ENCODE peak calls at places on chromosomes 5 and 9, in ten cellular contexts. C is activated CD8-positive, alpha-beta T cell treated with anti-CD3 and anti-CD28 coated beads for 36 hours; H is A549; N is CD4-positive, alpha-beta T cell; R is left ventricle myocardium inferior; U is BJ; I is tibial nerve; Z is endothelial cell; G is upper lobe of left lung; K is bronchial epithelial cell. W is an unnamed sample.

GRCh38 chr9:29966247-29966646 is 2393.0 kb upstream of the C9orf72 start:
- DNase-seq in C (no peak), H (no peak), N (no peak), R (no peak), U (no peak), I (no peak), Z (no peak), G (no peak), K (peak), W (no peak)

GRCh38 chr5:7970816-7971215 is 101.9 kb downstream of the MTRR start:
- DNase-seq in C (no peak), H (no peak), N (no peak), R (no peak), U (no peak), I (no peak), Z (no peak), G (no peak), K (no peak), W (no peak)

GRCh38 chr9:133822439-133823065 is 84.4 kb upstream of the SARDH start:
- DNase-seq in C (no peak), H (no peak), N (no peak), R (no peak), U (no peak), I (no peak), Z (no peak), G (no peak), K (no peak), W (no peak)

GRCh38 chr5:33994845-33995244 is 10.4 kb upstream of the SLC45A2 start:
- DNase-seq in C (peak), H (no peak), N (no peak), R (no peak), U (no peak), I (no peak), Z (no peak), G (no peak), K (peak), W (no peak)

GRCh38 chr5:9058666-9059065 is 487.2 kb downstream of the SEMA5A start:
- DNase-seq in C (no peak), H (no peak), N (no peak), R (no peak), U (no peak), I (no peak), Z (no peak), G (no peak), K (no peak), W (no peak)

GRCh38 chr5:91277093-91277626 is 106.0 kb downstream of the ARRDC3 start:
- DNase-seq in C (no peak), H (no peak), N (no peak), R (no peak), U (no peak), I (no peak), Z (no peak), G (no peak), K (no peak), W (no peak)

GRCh38 chr9:95606951-95607350 is 90.2 kb upstream of the PTCH1 start:
- DNase-seq in C (no peak), H (no peak), N (no peak), R (no peak), U (no peak), I (no peak), Z (no peak), G (no peak), K (no peak), W (no peak)

GRCh38 chr5:148639081-148639480 is 15.2 kb downstream of the HTR4 start:
- DNase-seq in C (no peak), H (no peak), N (no peak), R (no peak), U (no peak), I (no peak), Z (no peak), G (no peak), K (no peak), W (no peak)

GRCh38 chr9:11319477-11320060 is 706.8 kb upstream of the PTPRD start:
- DNase-seq in C (no peak), H (no peak), N (no peak), R (no peak), U (no peak), I (no peak), Z (peak), G (no peak), K (peak), W (no peak)
- TF ChIP-seq CTCF in C (no peak), H (no peak), N (no peak), R (peak), U (no peak), I (no peak), Z (peak), G (no peak), K (peak), W (peak)

GRCh38 chr9:2319421-2319820 is 302.2 kb upstream of the VLDLR start:
- DNase-seq in C (no peak), H (no peak), N (no peak), R (no peak), U (no peak), I (no peak), Z (no peak), G (no peak), K (no peak), W (no peak)

GRCh38 chr9:2324742-2325141 is 296.8 kb upstream of the VLDLR start:
- DNase-seq in C (no peak), H (no peak), N (no peak), R (no peak), U (no peak), I (no peak), Z (no peak), G (no peak), K (no peak), W (no peak)

GRCh38 chr9:2320632-2321031 is 301.0 kb upstream of the VLDLR start:
- DNase-seq in C (no peak), H (no peak), N (no peak), R (no peak), U (no peak), I (no peak), Z (no peak), G (no peak), K (no peak), W (no peak)

GRCh38 chr9:2320126-2320525 is 301.5 kb upstream of the VLDLR start:
- DNase-seq in C (no peak), H (no peak), N (no peak), R (no peak), U (no peak), I (no peak), Z (no peak), G (no peak), K (no peak), W (no peak)

GRCh38 chr9:2321523-2322148 is 300.0 kb upstream of the VLDLR start:
- DNase-seq in C (no peak), H (no peak), N (no peak), R (no peak), U (no peak), I (no peak), Z (no peak), G (no peak), K (no peak), W (no peak)
- TF ChIP-seq CTCF in C (no peak), H (no peak), N (no peak), R (peak), U (peak), I (no peak), Z (no peak), G (no peak), K (peak), W (peak)

GRCh38 chr5:134526483-134527155 is 1.1 kb downstream of the JADE2 start:
- DNase-seq in C (peak), H (no peak), N (peak), R (peak), U (no peak), I (peak), Z (peak), G (peak), K (no peak), W (no peak)
- TF ChIP-seq CTCF in C (no peak), H (no peak), N (peak), R (peak), U (peak), I (peak), Z (peak), G (peak), K (peak), W (peak)

GRCh38 chr9:4117835-4118610 is 181.8 kb downstream of the GLIS3 start:
- DNase-seq in C (peak), H (no peak), N (peak), R (no peak), U (no peak), I (no peak), Z (peak), G (no peak), K (no peak), W (peak)
- TF ChIP-seq CTCF in C (peak), H (peak), N (peak), R (peak), U (peak), I (peak), Z (peak), G (peak), K (peak), W (peak)

GRCh38 chr5:145938699-145939531 is 2.5 kb downstream of the SH3RF2 start:
- DNase-seq in C (no peak), H (no peak), N (no peak), R (no peak), U (no peak), I (no peak), Z (no peak), G (no peak), K (no peak), W (no peak)

GRCh38 chr5:145941677-145942130 is 5.3 kb downstream of the SH3RF2 start:
- DNase-seq in C (no peak), H (no peak), N (no peak), R (no peak), U (no peak), I (no peak), Z (no peak), G (no peak), K (peak), W (no peak)

GRCh38 chr5:145937432-145938250 is 1.3 kb downstream of the SH3RF2 start:
- DNase-seq in C (peak), H (peak), N (no peak), R (no peak), U (no peak), I (no peak), Z (no peak), G (no peak), K (peak), W (no peak)

GRCh38 chr5:145941096-145941676 is 4.8 kb downstream of the SH3RF2 start:
- DNase-seq in C (no peak), H (no peak), N (no peak), R (no peak), U (no peak), I (no peak), Z (no peak), G (no peak), K (no peak), W (no peak)

DNA sequence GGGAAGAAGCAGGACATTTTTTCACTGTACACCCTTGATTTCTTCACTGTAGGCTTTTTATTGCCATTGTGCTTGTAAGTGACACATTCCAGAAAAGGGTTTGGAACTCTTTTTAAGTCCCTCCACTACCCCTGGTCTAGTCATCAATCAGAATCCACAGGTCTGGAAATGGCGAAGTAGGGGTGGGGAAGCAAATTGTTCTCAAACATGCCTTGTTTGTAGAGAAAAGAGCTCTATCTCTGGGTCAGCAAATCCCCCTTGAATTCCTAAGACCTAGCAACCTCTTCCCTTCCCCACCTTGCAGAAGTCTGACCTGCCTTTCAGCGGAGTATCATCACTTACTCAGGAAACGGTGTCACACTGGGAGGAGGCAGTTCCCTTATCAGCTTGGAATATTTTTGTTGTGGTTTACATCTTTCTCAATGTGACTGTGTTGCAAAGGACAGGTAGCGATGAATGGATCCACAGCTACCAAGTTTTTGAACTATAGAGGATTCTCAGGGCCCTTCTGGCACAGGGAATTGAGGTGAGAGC is 3.2 kb downstream of the SH3RF2 start:
- DNase-seq in C (no peak), H (no peak), N (no peak), R (no peak), U (no peak), I (no peak), Z (no peak), G (no peak), K (no peak), W (no peak)
- TF ChIP-seq CTCF in C (no peak), H (no peak), N (no peak), R (no peak), U (no peak), I (no peak), Z (no peak), G (no peak), K (no peak), W (no peak)

DNA sequence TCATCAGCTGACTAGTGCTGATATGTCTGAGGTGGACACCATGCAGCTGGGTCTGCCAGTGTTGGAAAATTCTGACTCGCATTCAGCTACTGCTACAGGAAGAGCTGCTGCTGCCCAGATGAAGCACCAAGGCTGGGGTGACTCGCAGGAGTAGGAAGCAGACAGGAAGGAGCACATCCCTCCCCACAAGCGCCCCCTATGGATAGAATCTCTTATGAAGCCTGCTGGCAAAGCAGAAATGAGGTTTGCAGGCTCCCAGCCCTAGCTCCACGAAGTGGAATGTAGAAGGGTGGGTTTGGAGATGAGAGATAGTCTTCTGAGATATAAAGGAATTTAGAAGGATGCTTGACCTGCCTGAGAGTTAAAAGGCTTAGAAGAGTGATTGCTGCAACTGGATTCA is 443.0 kb downstream of the ACTL7B start:
- DNase-seq in C (peak), H (no peak), N (no peak), R (no peak), U (no peak), I (no peak), Z (peak), G (no peak), K (peak), W (no peak)
- TF ChIP-seq CTCF in C (no peak), H (no peak), N (no peak), R (no peak), U (no peak), I (no peak), Z (no peak), G (no peak), K (no peak), W (no peak)

GRCh38 chr9:22227986-22228385 is 218.6 kb upstream of the DMRTA1 start:
- DNase-seq in C (no peak), H (no peak), N (no peak), R (no peak), U (no peak), I (no peak), Z (no peak), G (no peak), K (no peak), W (no peak)

GRCh38 chr9:22232971-22233370 is 213.7 kb upstream of the DMRTA1 start:
- DNase-seq in C (no peak), H (no peak), N (no peak), R (no peak), U (no peak), I (no peak), Z (no peak), G (no peak), K (no peak), W (no peak)

GRCh38 chr9:22229069-22229468 is 217.6 kb upstream of the DMRTA1 start:
- DNase-seq in C (no peak), H (no peak), N (no peak), R (no peak), U (no peak), I (no peak), Z (no peak), G (no peak), K (no peak), W (no peak)

GRCh38 chr9:22228542-22228941 is 218.1 kb upstream of the DMRTA1 start:
- DNase-seq in C (no peak), H (no peak), N (no peak), R (no peak), U (no peak), I (no peak), Z (no peak), G (no peak), K (no peak), W (no peak)
- TF ChIP-seq CTCF in C (no peak), H (no peak), N (no peak), R (peak), U (peak), I (no peak), Z (no peak), G (no peak), K (peak), W (peak)

W was measured in chondrocyte.